ENCODE peak calls at places on chromosomes 1 and 21, in six cellular contexts. B, P, Q, W, M and N are unnamed samples. For H3K9me3 and H3K4me1, the result is how much of the 10 kb centered on the place peaks cover.

GRCh38 chr1:27960762-27961645 is 1.2 kb downstream of the XKR8 start:
- DNase-seq in B (no peak), P (peak), W (no peak), Q (peak), M (no peak), N (peak)

GRCh38 chr1:214574598-214575411 is 23.4 kb upstream of the PTPN14 start:
- DNase-seq in W (no peak), M (no peak), Q (no peak), B (no peak), P (no peak), N (no peak)

GRCh38 chr1:27397749-27398148 is 5.3 kb downstream of the GPR3 start:
- DNase-seq in Q (no peak), M (no peak), W (no peak), B (no peak), P (no peak), N (no peak)

GRCh38 chr1:47522890-47523811 is 85.3 kb downstream of the FOXD2 start:
- DNase-seq in Q (no peak), M (no peak), B (no peak), W (no peak), P (no peak), N (no peak)

GRCh38 chr1:200453544-200453905 is 43.7 kb upstream of the ZNF281 start:
- DNase-seq in Q (no peak), P (no peak), B (no peak), W (no peak), M (no peak), N (no peak)

GRCh38 chr21:26433386-26433785 is 139.7 kb downstream of the CYYR1 start:
- DNase-seq in W (no peak), M (no peak), Q (no peak), B (no peak), P (no peak), N (no peak)

GRCh38 chr1:220852408-220852807 is 26.8 kb upstream of the HLX start:
- DNase-seq in W (no peak), Q (no peak), B (no peak), P (no peak), M (no peak), N (no peak)

GRCh38 chr1:154221815-154222081 is 993 bp downstream of the UBAP2L start:
- DNase-seq in Q (no peak), P (no peak), M (no peak), B (peak), W (no peak), N (no peak)

GRCh38 chr21:46515109-46515508 is 56.4 kb downstream of the DIP2A start:
- DNase-seq in M (peak), W (no peak), Q (peak), P (peak), B (no peak), N (peak)

GRCh38 chr1:54239041-54239410 is 39.1 kb downstream of the MRPL37 start:
- DNase-seq in W (no peak), M (no peak), B (no peak), P (no peak), Q (no peak), N (no peak)

DNA sequence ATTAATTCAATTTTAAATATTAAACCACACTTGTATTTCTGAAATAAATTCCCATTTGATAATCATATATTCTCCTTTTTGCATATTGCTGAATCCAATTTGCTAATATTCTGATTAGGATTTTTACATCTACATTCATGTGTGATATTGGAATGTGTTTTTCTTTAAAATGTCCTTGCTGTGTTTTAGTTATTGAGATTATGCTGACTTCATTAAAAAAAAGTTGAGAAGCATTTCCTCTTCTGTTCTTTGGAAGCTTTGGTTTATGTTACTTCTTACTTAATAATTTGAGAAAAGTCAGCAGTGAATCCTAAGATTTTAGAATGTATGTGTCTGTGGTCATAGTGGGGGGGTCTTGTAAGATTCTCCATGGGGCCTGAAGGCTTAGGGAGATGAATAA is 57.1 kb downstream of the ODF2L start:
- DNase-seq in M (no peak), W (no peak), P (no peak), Q (no peak), B (no peak), N (no peak)
- H3K4me3 ChIP-seq in M (no peak), W (no peak), P (no peak), Q (no peak), B (no peak), N (no peak)

GRCh38 chr21:33258475-33258874 is 7.7 kb upstream of the IL10RB start:
- DNase-seq in B (no peak), Q (no peak), P (no peak), W (no peak), M (no peak), N (peak)

GRCh38 chr21:33257404-33257803 is 8.8 kb upstream of the IL10RB start:
- DNase-seq in Q (no peak), P (no peak), W (no peak), M (no peak), B (no peak), N (no peak)

GRCh38 chr21:33256019-33256418 is 10.1 kb upstream of the IL10RB start:
- DNase-seq in B (no peak), W (no peak), Q (no peak), M (no peak), P (no peak), N (no peak)

GRCh38 chr21:33254766-33255165 is 11.4 kb upstream of the IL10RB start:
- DNase-seq in P (no peak), B (no peak), M (no peak), Q (no peak), W (no peak), N (no peak)

DNA sequence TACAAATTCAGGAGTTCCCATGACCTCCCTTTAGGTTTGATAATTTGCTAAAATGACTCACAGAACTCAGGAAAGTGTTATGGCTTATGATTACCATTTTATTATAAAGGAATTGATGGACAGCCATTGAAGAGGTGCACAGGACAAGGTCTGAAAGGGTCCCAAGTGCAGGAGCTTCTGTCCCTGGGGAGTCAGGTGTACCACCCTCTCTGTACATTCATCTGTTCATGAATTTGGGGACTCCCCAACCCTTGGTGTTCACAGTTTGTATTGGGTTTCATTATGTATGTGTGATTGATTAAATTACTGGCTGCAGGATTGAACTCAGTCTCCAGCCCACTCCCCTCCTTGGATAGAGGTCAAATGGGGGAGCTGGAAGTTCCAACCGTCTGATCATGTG is 10.8 kb upstream of the IL10RB start:
- DNase-seq in Q (no peak), M (no peak), W (no peak), B (no peak), P (no peak), N (no peak)
- H3K9me3 ChIP-seq in Q (under half), M (under half), W (under half), B (under half), P (under half), N (under half)

DNA sequence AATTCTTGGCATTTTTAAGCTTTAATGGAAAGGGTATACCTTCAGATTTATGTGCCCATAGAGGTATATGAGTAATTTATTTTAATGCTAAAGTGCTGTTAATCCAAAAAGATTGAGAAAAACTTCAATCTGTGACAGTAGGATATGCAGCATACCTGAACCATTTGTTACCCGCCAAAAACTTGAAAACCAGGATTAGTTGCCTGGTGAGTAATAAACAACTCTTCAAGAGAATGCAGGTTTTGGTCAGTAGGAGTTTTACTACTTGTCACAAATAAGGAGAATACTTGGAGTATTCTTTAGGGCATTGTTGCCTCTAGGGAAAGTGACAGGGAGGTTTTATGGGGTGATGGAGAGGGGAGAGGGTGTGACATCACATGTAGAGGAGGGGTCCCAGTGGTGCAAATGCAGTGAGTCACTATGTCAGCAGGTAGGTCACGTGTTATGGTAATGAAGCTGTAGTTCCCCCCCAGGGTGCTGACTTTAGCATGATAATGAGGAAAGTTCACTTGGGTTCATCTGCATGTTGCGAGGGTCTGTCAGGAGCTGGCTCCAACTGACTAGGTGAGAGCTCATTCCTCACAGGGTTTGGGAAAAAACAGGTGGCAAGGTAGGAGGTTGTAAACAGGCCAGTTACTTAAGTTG is 23.1 kb downstream of the USP25 start:
- DNase-seq in B (no peak), Q (no peak), P (no peak), W (no peak), M (no peak), N (no peak)
- H3K4me1 ChIP-seq in B (under half), Q (under half), P (under half), W (under half), M (under half), N (under half)

GRCh38 chr1:64942648-64943047 is 23.7 kb downstream of the JAK1 start:
- DNase-seq in M (no peak), Q (no peak), W (no peak), B (no peak), P (no peak), N (no peak)
- H3K4me3 ChIP-seq in M (no peak), Q (no peak), W (no peak), B (no peak), P (no peak), N (no peak)

DNA sequence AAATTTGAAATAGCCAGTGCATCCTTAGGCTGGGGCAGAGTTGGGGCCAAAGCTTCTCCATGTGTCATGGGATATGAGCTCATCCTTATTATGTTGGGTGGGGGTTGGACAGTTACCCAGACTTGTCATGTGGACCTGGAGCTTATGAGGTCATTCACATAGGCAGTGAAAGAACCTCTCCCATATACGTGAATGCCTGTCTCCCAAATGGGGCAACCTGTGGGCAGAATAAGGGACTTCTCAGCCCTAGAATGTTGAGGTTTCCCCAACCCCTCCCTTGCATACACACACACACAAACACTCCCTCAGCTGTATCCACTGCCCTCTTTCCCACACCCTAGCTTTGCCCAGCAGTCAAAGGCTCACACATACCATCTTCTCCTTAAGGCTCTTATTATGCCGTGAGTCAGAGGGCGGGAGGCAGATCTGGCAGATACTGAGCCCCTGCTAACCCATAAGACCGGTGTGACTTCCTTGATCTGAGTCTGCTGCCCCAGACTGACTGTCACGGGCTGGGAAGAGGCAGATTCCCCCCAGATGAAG is 2.3 kb upstream of the IVL start:
- DNase-seq in P (no peak), W (no peak), Q (no peak), M (no peak), B (no peak), N (no peak)
- H3K9me3 ChIP-seq in P (under half), W (under half), Q (under half), M (under half), B (under half), N (under half)

GRCh38 chr1:212317916-212318315 is 32.7 kb downstream of the PPP2R5A start:
- DNase-seq in M (no peak), Q (no peak), B (no peak), P (peak), W (peak), N (peak)

GRCh38 chr1:212313616-212314015 is 28.4 kb downstream of the PPP2R5A start:
- DNase-seq in P (no peak), B (no peak), M (no peak), W (no peak), Q (no peak), N (no peak)

GRCh38 chr1:212311836-212312497 is 26.8 kb downstream of the PPP2R5A start:
- DNase-seq in P (no peak), B (no peak), Q (no peak), W (no peak), M (no peak), N (no peak)

GRCh38 chr1:212315184-212315583 is 30.0 kb downstream of the PPP2R5A start:
- DNase-seq in W (no peak), Q (no peak), M (no peak), B (no peak), P (no peak), N (no peak)

DNA sequence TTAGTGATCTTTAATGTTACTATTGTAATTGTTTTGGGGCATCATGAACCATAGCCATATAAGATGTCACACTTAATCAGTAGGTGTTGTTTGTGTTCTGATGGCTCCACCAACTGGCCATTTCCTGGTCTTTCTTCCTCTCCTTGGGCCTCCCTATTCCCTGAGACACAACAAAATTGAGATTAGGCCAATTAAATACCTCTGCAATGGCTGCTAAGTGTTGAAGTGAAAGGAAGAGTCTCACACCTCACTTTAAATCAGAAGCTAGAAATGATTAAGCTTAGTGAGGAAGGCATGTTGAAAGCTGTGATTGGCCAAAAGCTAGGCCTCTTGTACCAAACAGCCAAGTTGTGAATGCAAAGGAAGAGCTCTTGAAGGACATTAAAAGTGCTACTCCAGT is 30.7 kb downstream of the PPP2R5A start:
- DNase-seq in W (peak), P (no peak), Q (no peak), B (no peak), M (no peak), N (peak)
- H3K4me1 ChIP-seq in W (under half), P (under half), Q (under half), B (under half), M (under half), N (under half)

GRCh38 chr1:161089251-161089924 is at the start of gene NECTIN4:
- DNase-seq in P (no peak), M (no peak), Q (no peak), B (peak), W (peak), N (peak)
- H3K4me3 ChIP-seq in P (no peak), M (no peak), Q (no peak), B (no peak), W (peak), N (no peak)

DNA sequence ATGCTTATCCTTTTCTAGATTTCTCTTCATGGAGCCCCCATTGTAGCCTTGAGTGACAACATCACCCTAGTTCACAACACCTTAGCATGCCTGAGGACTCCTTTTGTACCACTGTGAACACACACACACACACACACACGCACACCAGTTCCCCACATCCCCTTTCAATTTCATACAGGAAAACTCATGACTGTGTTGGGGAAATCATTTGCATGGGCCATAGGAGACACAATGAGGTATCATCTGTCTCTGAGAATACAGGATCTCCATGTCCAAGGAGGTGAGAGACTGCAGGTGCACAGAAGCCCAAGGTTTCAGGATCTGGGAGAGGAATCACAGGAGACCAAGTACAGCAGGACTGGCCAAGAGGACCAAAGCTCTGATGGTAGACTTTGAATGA is 119.7 kb downstream of the TPTE start:
- DNase-seq in M (no peak), Q (no peak), P (no peak), B (no peak), W (no peak), N (no peak)
- H3K9me3 ChIP-seq in M (under half), Q (under half), P (under half), B (under half), W (under half), N (under half)